ENCODE peak calls at places on chromosome 13, in six cellular contexts. J is stimulated activated CD8-positive, alpha-beta memory T cell treated with anti-CD3 and anti-CD28 coated beads, Interleukin-7, amount 100 ng/mL, for 1 hour; X is NCI-H2171; E is stimulated activated CD4-positive, alpha-beta T cell treated with anti-CD3 and anti-CD28 coated beads, Interleukin-1b, Interleukin-23, amount 100 ng/mL, for 24 hours; C is ascending aorta; B is T-cell. M is an unnamed sample.

GRCh38 chr13:25902946-25903345 is 148.9 kb downstream of the SHISA2 start:
- DNase-seq in B (no peak), J (no peak), X (no peak), C (no peak), E (no peak), M (no peak)

GRCh38 chr13:107641574-107641973 is 573.8 kb downstream of the LIG4 start:
- DNase-seq in E (no peak), B (no peak), C (no peak), X (no peak), J (no peak), M (no peak)

GRCh38 chr13:110360598-110360997 is 53.5 kb downstream of the COL4A2 start:
- DNase-seq in C (no peak), X (no peak), J (no peak), E (no peak), B (no peak), M (no peak)

GRCh38 chr13:32881792-32882175 is 134.4 kb upstream of the KL start:
- DNase-seq in C (no peak), X (peak), J (no peak), B (no peak), E (no peak), M (no peak)

GRCh38 chr13:37870895-37871550 is 1.5 kb upstream of the TRPC4 start:
- DNase-seq in C (no peak), X (no peak), B (no peak), J (no peak), E (no peak), M (no peak)

GRCh38 chr13:54574791-54575190 is 1546.2 kb downstream of the OLFM4 start:
- DNase-seq in E (no peak), X (no peak), J (no peak), B (no peak), C (no peak), M (no peak)

GRCh38 chr13:108269601-108270328 is at the start of gene TNFSF13B:
- DNase-seq in C (no peak), B (peak), X (no peak), E (peak), J (no peak), M (peak)

GRCh38 chr13:43915451-43915850 is 35.7 kb downstream of the LACC1 start:
- DNase-seq in B (no peak), X (no peak), J (no peak), C (no peak), E (no peak), M (no peak)

GRCh38 chr13:42055500-42056085 is 7.1 kb downstream of the DGKH start:
- DNase-seq in E (no peak), C (no peak), J (no peak), X (no peak), B (no peak), M (no peak)

GRCh38 chr13:76385606-76386005 is 500.6 kb downstream of the KCTD12 start:
- DNase-seq in B (no peak), J (no peak), X (no peak), C (no peak), E (no peak), M (no peak)

GRCh38 chr13:73307481-73307880 is 248.7 kb downstream of the KLF5 start:
- DNase-seq in X (no peak), J (no peak), C (no peak), E (no peak), B (no peak), M (no peak)

GRCh38 chr13:111489301-111489700 is 168.9 kb downstream of the TEX29 start:
- DNase-seq in C (no peak), J (no peak), E (no peak), B (no peak), X (no peak), M (no peak)

GRCh38 chr13:29583073-29583785 is 12.3 kb downstream of the SLC7A1 start:
- DNase-seq in E (no peak), C (no peak), X (no peak), J (no peak), B (no peak), M (no peak)

GRCh38 chr13:30109471-30110135 is 197.7 kb downstream of the KATNAL1 start:
- DNase-seq in C (no peak), X (no peak), E (no peak), J (no peak), B (no peak), M (no peak)

GRCh38 chr13:111908391-111908790 is 158.6 kb upstream of the SOX1 start:
- DNase-seq in E (no peak), B (no peak), X (no peak), C (no peak), J (no peak), M (no peak)

GRCh38 chr13:20828540-20829364 is 55.0 kb upstream of the EEF1AKMT1 start:
- DNase-seq in B (peak), X (no peak), J (no peak), E (peak), C (no peak), M (peak)

GRCh38 chr13:114019367-114019766 is 45.5 kb upstream of the C13orf46 start:
- DNase-seq in J (no peak), X (no peak), E (no peak), C (no peak), B (peak), M (no peak)

GRCh38 chr13:39816936-39817335 is 161.5 kb downstream of the COG6 start:
- DNase-seq in C (no peak), J (no peak), E (no peak), X (no peak), B (no peak), M (no peak)

GRCh38 chr13:40116008-40116407 is 460.5 kb downstream of the COG6 start:
- DNase-seq in X (no peak), C (peak), B (peak), E (no peak), J (no peak), M (no peak)

GRCh38 chr13:30158774-30159445 is 148.4 kb downstream of the KATNAL1 start:
- DNase-seq in E (no peak), X (no peak), J (no peak), B (no peak), C (no peak), M (no peak)

GRCh38 chr13:53848546-53848945 is 819.9 kb downstream of the OLFM4 start:
- DNase-seq in C (no peak), B (no peak), X (no peak), J (no peak), E (no peak), M (no peak)

GRCh38 chr13:40789275-40790231 is at the start of gene SLC25A15:
- DNase-seq in J (peak), C (no peak), E (no peak), X (peak), B (peak), M (peak)

GRCh38 chr13:94716016-94716415 is 3.7 kb upstream of the SOX21 start:
- DNase-seq in J (no peak), X (no peak), B (no peak), C (no peak), E (no peak), M (no peak)

GRCh38 chr13:32415019-32415418 is 12.9 kb downstream of the N4BP2L1 start:
- DNase-seq in X (no peak), E (no peak), C (no peak), B (no peak), J (no peak), M (no peak)

GRCh38 chr13:47672982-47673670 is 327.9 kb downstream of the SUCLA2 start:
- DNase-seq in C (no peak), X (no peak), J (no peak), E (no peak), B (no peak), M (no peak)

GRCh38 chr13:113005076-113005865 is 36.3 kb downstream of the MCF2L start:
- DNase-seq in C (no peak), X (no peak), B (no peak), E (no peak), J (no peak), M (no peak)

M was measured in naive thymus-derived CD8-positive, alpha-beta T cell.